ENCODE peak calls at places on chromosomes 16 and 17, in seven cellular contexts. X is thyroid gland, P is heart left ventricle, J is dorsolateral prefrontal cortex, I is heart right ventricle, K is GM23248, Q is prostate gland. Y is an unnamed sample.

GRCh38 chr17:55319933-55320593 is 55.3 kb downstream of the HLF start:
- DNase-seq in I (no peak), Q (no peak), J (no peak), P (no peak), K (no peak), X (no peak), Y (no peak)

GRCh38 chr16:31569360-31569717 is 41.6 kb downstream of the AHSP start:
- DNase-seq in P (no peak), J (no peak), I (no peak), X (no peak), Q (no peak), K (no peak), Y (no peak)

GRCh38 chr16:85195884-85196816 is 83.9 kb upstream of the CIBAR2 start:
- DNase-seq in I (no peak), K (peak), X (no peak), J (no peak), P (no peak), Q (peak), Y (no peak)

GRCh38 chr17:3857261-3858105 is 11.4 kb upstream of the NCBP3 start:
- DNase-seq in J (no peak), Q (no peak), P (no peak), K (no peak), X (no peak), I (no peak), Y (no peak)

GRCh38 chr16:74186589-74186988 is 110.0 kb upstream of the PSMD7 start:
- DNase-seq in Q (no peak), J (no peak), X (no peak), P (no peak), K (peak), I (no peak), Y (no peak)

GRCh38 chr17:750431-751037 is 1.5 kb downstream of the GEMIN4 start:
- DNase-seq in J (no peak), K (peak), X (no peak), P (no peak), I (no peak), Q (no peak), Y (no peak)

GRCh38 chr17:76500074-76500744 is 1.0 kb downstream of the RHBDF2 start:
- DNase-seq in P (no peak), I (no peak), J (no peak), Q (no peak), K (no peak), X (peak), Y (no peak)

GRCh38 chr16:74771656-74772315 is 2.8 kb downstream of the FA2H start:
- DNase-seq in Q (no peak), I (no peak), X (no peak), J (no peak), P (no peak), K (no peak), Y (no peak)

GRCh38 chr16:70701998-70702397 is 16.1 kb upstream of the MTSS2 start:
- DNase-seq in K (no peak), I (no peak), P (no peak), X (no peak), J (no peak), Q (no peak), Y (no peak)

GRCh38 chr16:27319257-27319965 is 5.6 kb downstream of the IL4R start:
- DNase-seq in X (no peak), Q (no peak), J (no peak), K (no peak), I (no peak), P (no peak), Y (no peak)
- H3K27ac ChIP-seq in X (peak), Q (peak), J (no peak), K (no peak), I (peak), P (peak), Y (no peak)

DNA sequence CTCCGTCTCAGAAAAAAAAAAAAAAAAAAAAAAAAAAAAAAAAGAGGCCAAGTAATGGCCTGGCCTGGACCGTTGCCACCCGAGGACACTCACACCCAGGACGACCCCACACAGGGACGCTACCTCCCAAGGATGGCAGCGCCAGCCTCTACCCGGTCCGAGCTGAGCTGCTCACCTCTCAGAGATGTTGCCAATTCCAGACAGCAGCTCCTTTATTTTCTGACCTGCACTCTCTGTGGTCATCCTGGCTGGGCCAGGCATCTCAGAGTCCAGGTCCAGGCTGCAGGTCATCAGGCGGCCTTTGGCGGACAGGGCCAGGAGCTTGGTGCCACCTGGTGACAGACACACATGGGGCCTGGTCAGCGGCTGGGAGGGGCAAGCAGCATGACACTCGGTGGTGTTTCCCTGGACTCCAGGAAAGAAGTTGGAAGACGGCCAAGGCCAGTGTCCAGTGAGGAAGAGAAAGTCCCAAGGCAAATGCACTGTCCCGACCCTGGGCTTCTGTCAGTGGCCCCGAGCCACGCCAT is 3.1 kb downstream of the FAAP100 start:
- DNase-seq in Q (no peak), J (no peak), X (no peak), K (no peak), I (peak), P (no peak), Y (no peak)
- H3K27ac ChIP-seq in Q (no peak), J (no peak), X (no peak), K (no peak), I (no peak), P (no peak), Y (no peak)

GRCh38 chr16:2146739-2147138 is 1.7 kb upstream of the RAB26 start:
- DNase-seq in J (no peak), K (no peak), Q (no peak), I (no peak), X (no peak), P (no peak), Y (peak)

GRCh38 chr16:2149630-2150417 is 1.4 kb downstream of the RAB26 start:
- DNase-seq in I (no peak), Q (no peak), P (no peak), X (no peak), K (no peak), J (no peak), Y (no peak)

GRCh38 chr16:2147378-2147777 is 1.0 kb upstream of the RAB26 start:
- DNase-seq in Q (no peak), K (no peak), J (no peak), P (no peak), I (no peak), X (peak), Y (no peak)

GRCh38 chr16:2148714-2149629 is 547 bp downstream of the RAB26 start:
- DNase-seq in X (peak), K (peak), Q (no peak), I (no peak), J (no peak), P (peak), Y (no peak)

GRCh38 chr16:2147981-2148671 is at the start of gene RAB26:
- DNase-seq in I (peak), J (peak), X (peak), Q (peak), P (peak), K (peak), Y (no peak)
- H3K27ac ChIP-seq in I (peak), J (peak), X (peak), Q (peak), P (peak), K (no peak), Y (peak)

DNA sequence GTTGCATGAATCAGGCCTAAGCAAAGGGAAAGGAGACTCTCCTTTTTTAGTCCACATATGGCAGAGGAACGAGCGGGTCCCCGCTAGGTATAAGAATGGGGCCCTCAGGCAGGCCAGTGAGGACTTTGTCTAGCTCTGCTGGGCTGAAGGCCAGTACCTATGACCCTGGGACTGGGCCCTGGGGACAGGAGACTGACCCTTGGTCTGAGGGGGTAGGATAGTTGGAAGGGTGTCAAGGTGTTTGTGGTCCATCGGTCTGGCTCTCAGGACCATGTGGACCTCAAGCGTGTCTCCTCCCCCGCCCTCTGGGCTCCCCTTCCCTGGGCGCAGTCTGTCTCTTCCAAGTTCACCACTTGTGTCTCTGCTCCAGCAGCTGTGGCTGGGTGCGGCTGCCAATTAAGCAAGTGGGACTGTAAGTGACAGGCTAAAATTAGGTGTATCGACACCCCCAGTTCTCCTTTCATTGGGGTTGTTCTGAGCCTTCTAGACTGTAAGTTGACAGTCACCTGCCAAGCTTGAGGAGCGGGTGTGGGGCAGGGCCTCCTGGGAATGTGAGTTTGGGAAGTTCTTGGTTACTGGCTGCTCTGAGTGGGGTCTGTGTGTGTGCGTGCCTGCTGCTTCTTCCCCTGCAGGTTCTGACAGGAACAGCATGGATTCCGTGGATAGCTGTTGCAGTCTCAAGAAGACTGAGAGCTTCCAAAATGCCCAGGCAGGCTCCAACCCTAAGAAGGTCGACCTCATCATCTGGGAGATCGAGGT is 24.5 kb downstream of the AKAP1 start:
- DNase-seq in Q (no peak), K (no peak), P (peak), X (peak), J (peak), I (peak), Y (no peak)
- H3K27ac ChIP-seq in Q (peak), K (no peak), P (peak), X (peak), J (peak), I (peak), Y (peak)

GRCh38 chr17:79933863-79934652 is 94.8 kb upstream of the CBX4 start:
- DNase-seq in P (no peak), I (no peak), X (peak), K (peak), J (peak), Q (no peak), Y (peak)
- H3K27ac ChIP-seq in P (no peak), I (no peak), X (no peak), K (no peak), J (no peak), Q (no peak), Y (no peak)